ENCODE peak calls at places on chromosomes 16 and 17, in five cellular contexts. U, H, W, B and S are unnamed samples.

GRCh38 chr17:42743595-42744282 is 1.1 kb downstream of the EZH1 start:
- DNase-seq in U (no peak), H (no peak), W (no peak), B (no peak), S (no peak)

GRCh38 chr17:8224891-8225812 is 14.8 kb upstream of the AURKB start:
- DNase-seq in B (no peak), W (no peak), U (no peak), H (peak), S (no peak)

GRCh38 chr16:85369741-85370528 is 243.2 kb upstream of the GSE1 start:
- DNase-seq in U (peak), B (peak), H (peak), W (no peak), S (no peak)

GRCh38 chr16:31073073-31073822 is 792 bp downstream of the ZNF668 start:
- DNase-seq in B (peak), H (peak), U (peak), W (peak), S (peak)

GRCh38 chr17:40075216-40076100 is 12.7 kb downstream of the THRA start:
- DNase-seq in W (peak), U (peak), H (peak), B (peak), S (no peak)

GRCh38 chr16:2212362-2213324 is 2.0 kb upstream of the BRICD5 start:
- DNase-seq in B (no peak), U (no peak), H (no peak), W (no peak), S (no peak)

GRCh38 chr16:13112639-13113038 is 211.2 kb downstream of the SHISA9 start:
- DNase-seq in U (no peak), B (no peak), H (no peak), W (no peak), S (no peak)

GRCh38 chr17:65324977-65325376 is 187.8 kb downstream of the RGS9 start:
- DNase-seq in U (no peak), H (no peak), B (no peak), W (no peak), S (no peak)

GRCh38 chr16:17437142-17437720 is 33.5 kb downstream of the XYLT1 start:
- DNase-seq in B (no peak), W (no peak), H (no peak), U (no peak), S (no peak)

GRCh38 chr16:67186550-67186950 is 2.8 kb upstream of the MATCAP1 start:
- DNase-seq in H (no peak), U (no peak), B (no peak), W (no peak), S (no peak)

GRCh38 chr17:48515925-48516900 is 14.6 kb downstream of the HOXB1 start:
- DNase-seq in H (no peak), W (no peak), B (no peak), U (no peak), S (no peak)

GRCh38 chr17:61129876-61130275 is 269.8 kb upstream of the TBX2 start:
- DNase-seq in H (no peak), W (peak), B (no peak), U (no peak), S (no peak)

GRCh38 chr16:73956592-73957495 is 339.8 kb upstream of the PSMD7 start:
- DNase-seq in B (peak), H (peak), U (no peak), W (peak), S (no peak)

GRCh38 chr17:42392664-42393415 is 4.6 kb upstream of the STAT3 start:
- DNase-seq in B (no peak), U (no peak), W (no peak), H (no peak), S (no peak)

GRCh38 chr17:2852211-2852610 is 56.0 kb downstream of the RAP1GAP2 start:
- DNase-seq in U (no peak), B (no peak), W (no peak), H (no peak), S (no peak)

GRCh38 chr17:18626152-18626870 is 17.9 kb downstream of the TBC1D28 start:
- DNase-seq in H (no peak), B (no peak), W (no peak), U (no peak), S (no peak)

GRCh38 chr16:88365244-88365865 is 17.4 kb upstream of the ZNF469 start:
- DNase-seq in U (no peak), W (no peak), B (no peak), H (no peak), S (no peak)

GRCh38 chr17:68698761-68699160 is 97.6 kb upstream of the FAM20A start:
- DNase-seq in W (no peak), B (no peak), U (no peak), H (peak), S (no peak)

GRCh38 chr17:45096141-45096540 is 35.0 kb downstream of the NMT1 start:
- DNase-seq in W (peak), B (no peak), H (no peak), U (no peak), S (no peak)

GRCh38 chr17:6427284-6427781 is 7.6 kb downstream of the AIPL1 start:
- DNase-seq in W (peak), U (peak), H (no peak), B (peak), S (no peak)

GRCh38 chr16:2388875-2389433 is 40.3 kb upstream of the CCNF start:
- DNase-seq in U (no peak), B (no peak), W (peak), H (peak), S (no peak)

GRCh38 chr17:51528116-51528515 is 267.8 kb downstream of the UTP18 start:
- DNase-seq in U (no peak), W (no peak), B (no peak), H (no peak), S (no peak)

GRCh38 chr17:40224707-40225092 is 5.6 kb downstream of the WIPF2 start:
- DNase-seq in B (no peak), W (peak), U (no peak), H (peak), S (no peak)

GRCh38 chr17:66799839-66800537 is 34.9 kb upstream of the CACNG5 start:
- DNase-seq in B (peak), W (no peak), H (no peak), U (no peak), S (no peak)

GRCh38 chr17:14460502-14460901 is 159.6 kb downstream of the HS3ST3B1 start:
- DNase-seq in U (no peak), H (no peak), B (no peak), W (no peak), S (no peak)

DNA sequence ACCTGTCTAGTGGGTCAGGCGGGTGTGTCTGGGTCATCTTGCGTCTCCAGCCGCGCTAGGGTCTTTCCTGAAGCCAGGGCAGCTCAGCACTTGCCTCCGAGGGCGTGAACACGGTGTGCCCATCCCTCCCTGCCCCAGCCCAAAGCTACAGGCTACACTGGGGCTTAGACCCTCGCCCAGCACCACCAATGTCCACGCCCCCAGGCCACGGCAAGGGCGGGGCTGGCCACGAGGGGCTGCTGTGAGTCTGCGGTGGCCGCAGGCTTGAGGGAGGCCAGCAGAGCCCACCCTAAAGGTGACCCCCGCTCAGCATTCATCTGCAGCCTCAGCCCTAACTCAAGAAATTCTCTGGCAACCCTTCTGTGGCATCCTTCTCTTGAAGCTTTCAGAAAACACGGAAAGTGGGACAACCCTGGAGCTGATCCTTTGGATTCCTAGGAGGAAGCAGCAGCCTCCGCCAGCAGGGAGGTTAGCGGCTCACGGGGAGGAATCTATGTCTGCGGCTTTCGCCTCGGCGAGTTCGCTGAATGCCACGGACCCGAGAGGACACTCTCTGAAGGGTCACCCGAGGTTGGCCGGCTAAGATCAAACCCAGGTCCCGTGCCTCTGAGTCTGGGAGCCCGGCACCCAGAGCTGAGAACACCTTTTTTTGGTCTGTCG is 41.7 kb downstream of the TIMM22 start:
- DNase-seq in W (no peak), H (no peak), U (no peak), B (no peak), S (no peak)
- TF ChIP-seq CTCF in W (no peak), H (no peak), U (no peak), B (no peak), S (no peak)

GRCh38 chr17:30570596-30571265 is 93.5 kb downstream of the GOSR1 start:
- DNase-seq in H (no peak), W (no peak), U (no peak), B (no peak), S (no peak)

GRCh38 chr17:30571921-30572320 is 94.7 kb downstream of the GOSR1 start:
- DNase-seq in W (no peak), U (no peak), B (no peak), H (no peak), S (no peak)

GRCh38 chr17:30580916-30581315 is 103.7 kb downstream of the GOSR1 start:
- DNase-seq in B (no peak), W (no peak), U (no peak), H (no peak), S (no peak)

GRCh38 chr17:30573603-30574175 is 96.5 kb downstream of the GOSR1 start:
- DNase-seq in H (no peak), U (no peak), W (no peak), B (no peak), S (no peak)

DNA sequence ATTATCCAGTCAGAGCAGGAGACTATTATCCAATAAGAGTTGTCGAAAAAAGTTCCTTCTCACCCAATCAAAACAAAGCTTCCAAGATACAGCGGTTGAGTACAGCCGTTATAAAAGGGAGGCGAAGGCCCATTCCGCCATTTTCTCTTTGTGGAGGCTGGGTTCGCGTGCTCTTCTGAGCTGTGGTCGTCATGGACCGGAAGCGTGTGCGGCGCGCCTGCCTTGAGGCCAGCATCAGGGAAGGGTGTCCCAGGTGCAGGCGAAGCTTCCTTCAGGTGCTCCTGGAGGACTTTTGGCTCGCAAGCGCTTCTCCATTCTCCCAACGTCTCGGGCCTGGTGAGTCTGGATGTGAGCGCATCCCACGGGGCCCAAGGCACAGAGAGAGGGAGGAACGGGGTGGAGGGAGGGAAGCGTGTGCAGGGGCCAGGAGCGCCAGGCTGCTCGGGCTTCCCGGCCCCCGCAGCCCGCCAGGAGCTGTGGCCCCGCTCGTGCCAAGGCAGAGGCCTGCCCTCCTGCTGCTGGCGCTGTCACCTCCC is 99.2 kb downstream of the GOSR1 start:
- DNase-seq in U (no peak), H (no peak), W (no peak), B (no peak), S (peak)
- TF ChIP-seq CTCF in U (no peak), H (no peak), W (no peak), B (no peak), S (no peak)

GRCh38 chr17:75515229-75515522 is 161 bp downstream of the CASKIN2 start:
- DNase-seq in W (no peak), U (no peak), H (no peak), B (no peak), S (no peak)
- TF ChIP-seq CTCF in W (no peak), U (no peak), H (no peak), B (no peak), S (no peak)

GRCh38 chr17:38456031-38456815 is 28.0 kb downstream of the ARHGAP23 start:
- DNase-seq in H (no peak), B (no peak), W (no peak), U (no peak), S (no peak)
- TF ChIP-seq CTCF in H (no peak), B (no peak), W (peak), U (no peak), S (peak)

DNA sequence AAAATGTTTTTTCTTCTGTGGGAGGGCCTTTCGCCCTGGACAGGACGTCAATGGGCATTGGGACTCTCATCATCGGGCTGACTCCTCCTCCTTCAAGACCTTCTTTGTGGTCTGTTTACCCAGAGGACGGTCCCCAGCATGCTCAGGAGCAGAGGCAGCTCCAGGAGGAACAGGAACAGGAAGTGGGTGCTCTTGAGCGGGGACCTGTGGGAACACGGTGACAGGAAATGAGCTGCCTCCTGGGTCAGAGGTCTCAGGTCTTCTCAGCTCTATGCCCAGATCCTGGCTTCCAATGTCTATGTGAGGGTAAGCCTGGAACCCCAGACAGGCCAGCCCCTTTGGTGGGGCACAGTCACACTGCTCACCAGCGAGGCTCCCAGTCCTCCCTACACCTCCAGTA is 12.2 kb downstream of the CD300LD start:
- DNase-seq in W (no peak), H (no peak), U (no peak), B (no peak), S (no peak)
- TF ChIP-seq CTCF in W (no peak), H (no peak), U (no peak), B (no peak), S (no peak)

GRCh38 chr17:78852709-78853111 is 12.1 kb upstream of the USP36 start:
- DNase-seq in H (no peak), B (no peak), W (peak), U (no peak), S (no peak)
- TF ChIP-seq CTCF in H (no peak), B (no peak), W (peak), U (no peak), S (no peak)

GRCh38 chr17:77734371-77735050 is 224.0 kb upstream of the TNRC6C start:
- DNase-seq in U (peak), B (no peak), W (peak), H (peak), S (peak)
- TF ChIP-seq CTCF in U (no peak), B (no peak), W (no peak), H (no peak), S (no peak)

DNA sequence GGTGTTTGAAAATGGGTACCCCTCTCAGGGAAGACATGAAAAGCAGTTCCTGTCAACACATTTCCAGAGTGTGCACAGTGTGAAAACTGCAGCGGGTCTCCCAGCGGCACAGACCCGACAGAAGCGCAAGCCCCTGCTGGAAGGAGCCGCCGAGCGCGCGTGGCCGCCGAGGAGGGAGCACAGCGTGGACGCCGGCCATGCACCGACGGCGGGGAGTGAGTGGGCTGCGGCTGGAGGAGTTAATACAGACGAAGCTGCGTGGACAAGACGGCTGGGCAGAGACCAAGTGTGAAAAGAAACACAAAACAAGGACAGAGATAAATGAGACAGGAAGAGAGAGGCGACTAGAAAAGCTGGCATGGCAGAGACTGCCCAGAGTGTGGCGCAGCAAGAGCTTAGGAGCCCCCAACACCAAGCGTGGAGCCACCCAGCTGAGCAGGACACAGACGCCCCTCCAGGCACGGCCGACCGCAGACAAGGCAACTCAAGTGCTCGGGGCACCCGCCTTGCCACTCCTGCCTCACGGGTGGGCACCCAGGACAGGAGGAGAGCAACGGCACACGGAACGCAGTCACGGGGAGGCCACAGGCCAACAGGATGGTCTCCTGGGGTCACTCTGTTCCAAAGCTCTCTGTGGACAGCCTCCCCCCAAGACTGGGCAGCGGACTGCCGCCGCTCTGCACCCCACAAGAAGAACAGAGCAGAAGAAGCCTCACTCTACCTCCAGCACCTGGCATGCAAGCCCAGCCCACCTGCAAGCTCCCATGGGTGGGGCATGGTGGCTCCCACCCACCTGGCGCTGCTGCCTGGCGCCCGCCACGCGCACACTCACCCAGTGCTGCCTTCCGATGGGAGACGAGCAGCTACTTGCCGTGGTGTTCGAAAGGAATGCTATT is 16.6 kb downstream of the SLC16A3 start:
- DNase-seq in H (no peak), B (no peak), U (no peak), W (no peak), S (no peak)
- TF ChIP-seq CTCF in H (no peak), B (no peak), U (no peak), W (no peak), S (no peak)